ENCODE peak calls at places on chromosomes 5 and 9, in seven cellular contexts. W, A, H, O, B, D and T are unnamed samples.

GRCh38 chr9:1274334-1274733 is 224.2 kb downstream of the DMRT2 start:
- DNase-seq in W (no peak), B (no peak), O (no peak), D (no peak), A (no peak), H (no peak), T (no peak)

GRCh38 chr5:33834334-33834733 is 57.5 kb downstream of the ADAMTS12 start:
- DNase-seq in A (no peak), B (no peak), O (no peak), D (no peak), W (peak), H (peak), T (peak)

GRCh38 chr5:27242258-27242626 is 203.9 kb upstream of the CDH9 start:
- DNase-seq in W (no peak), B (no peak), A (no peak), H (no peak), D (no peak), O (no peak), T (no peak)

GRCh38 chr5:71782771-71783770 is 64.0 kb downstream of the CARTPT start:
- DNase-seq in H (peak), O (peak), W (peak), B (peak), D (no peak), A (peak), T (no peak)

GRCh38 chr5:581266-581665 is 30.9 kb upstream of the CEP72 start:
- DNase-seq in W (no peak), B (no peak), H (no peak), D (no peak), A (no peak), O (no peak), T (no peak)

GRCh38 chr5:98631311-98632054 is 142.0 kb upstream of the RGMB start:
- DNase-seq in A (no peak), W (peak), B (no peak), H (peak), O (no peak), D (no peak), T (peak)

GRCh38 chr9:106621299-106621920 is 241.6 kb upstream of the ZNF462 start:
- DNase-seq in B (no peak), H (no peak), O (no peak), W (no peak), D (no peak), A (no peak), T (no peak)

GRCh38 chr9:84856181-84856632 is 186.7 kb downstream of the NTRK2 start:
- DNase-seq in W (peak), O (peak), A (no peak), D (no peak), B (no peak), H (peak), T (no peak)

GRCh38 chr5:129063483-129064136 is 30.9 kb upstream of the ISOC1 start:
- DNase-seq in B (no peak), D (no peak), W (peak), H (no peak), O (no peak), A (no peak), T (no peak)

GRCh38 chr5:169637856-169638190 is 748 bp downstream of the DOCK2 start:
- DNase-seq in B (no peak), D (peak), W (no peak), H (no peak), A (no peak), O (no peak), T (no peak)

GRCh38 chr5:56211298-56211865 is 21.7 kb downstream of the ANKRD55 start:
- DNase-seq in W (peak), A (no peak), H (peak), O (no peak), B (no peak), D (no peak), T (peak)

GRCh38 chr9:127869310-127870152 is 7.9 kb downstream of the AK1 start:
- DNase-seq in H (peak), W (no peak), D (peak), O (peak), B (peak), A (peak), T (no peak)

GRCh38 chr5:65213921-65214525 is 267.7 kb downstream of the ADAMTS6 start:
- DNase-seq in B (no peak), H (peak), O (no peak), A (no peak), D (no peak), W (no peak), T (no peak)

GRCh38 chr9:121021294-121021693 is 28.8 kb downstream of the C5 start:
- DNase-seq in D (no peak), H (no peak), B (no peak), A (no peak), W (no peak), O (peak), T (no peak)

GRCh38 chr5:172479034-172479783 is 24.9 kb upstream of the SH3PXD2B start:
- DNase-seq in D (peak), O (peak), W (peak), A (peak), B (peak), H (peak), T (peak)

GRCh38 chr5:141779642-141780041 is 97.6 kb upstream of the ARAP3 start:
- DNase-seq in A (peak), D (no peak), W (peak), B (no peak), O (peak), H (peak), T (no peak)

GRCh38 chr9:7976167-7976755 is 176.7 kb upstream of the DMAC1 start:
- DNase-seq in W (peak), O (no peak), H (no peak), A (no peak), B (no peak), D (peak), T (no peak)

GRCh38 chr5:62306494-62307363 is 723 bp downstream of the KIF2A start:
- DNase-seq in A (no peak), H (peak), D (peak), B (peak), O (no peak), W (peak), T (no peak)

GRCh38 chr9:14043491-14043890 is 270.4 kb downstream of the NFIB start:
- DNase-seq in W (no peak), O (no peak), A (no peak), B (no peak), D (no peak), H (peak), T (no peak)

GRCh38 chr9:93100265-93100636 is 4.2 kb downstream of the CARD19 start:
- DNase-seq in H (no peak), D (no peak), B (no peak), W (no peak), O (no peak), A (no peak), T (no peak)

GRCh38 chr5:175448276-175448675 is 4.3 kb upstream of the DRD1 start:
- DNase-seq in B (no peak), H (peak), O (no peak), A (no peak), D (no peak), W (no peak), T (no peak)

GRCh38 chr5:174323878-174324281 is 278.4 kb downstream of the NSG2 start:
- DNase-seq in H (peak), O (no peak), D (no peak), W (peak), A (no peak), B (no peak), T (no peak)

GRCh38 chr5:93130623-93131022 is 450.4 kb downstream of the NR2F1-AS1 start:
- DNase-seq in B (no peak), D (no peak), H (no peak), W (peak), A (no peak), O (peak), T (no peak)

GRCh38 chr9:84827248-84827786 is 157.8 kb downstream of the NTRK2 start:
- DNase-seq in B (no peak), O (no peak), D (no peak), H (no peak), A (no peak), W (no peak), T (no peak)

GRCh38 chr5:1781726-1782384 is 17.8 kb downstream of the MRPL36 start:
- DNase-seq in O (no peak), A (no peak), W (no peak), D (no peak), B (peak), H (no peak), T (no peak)

GRCh38 chr5:168086104-168086610 is 205.3 kb upstream of the WWC1 start:
- DNase-seq in D (no peak), A (no peak), W (peak), O (peak), H (peak), B (no peak), T (peak)

GRCh38 chr5:191949-192690 is 825 bp downstream of the LRRC14B start:
- DNase-seq in B (peak), W (no peak), H (no peak), D (no peak), A (no peak), O (no peak), T (no peak)

GRCh38 chr5:87413116-87413645 is 451 bp upstream of the CCNH start:
- DNase-seq in B (no peak), A (no peak), W (peak), D (no peak), H (no peak), O (no peak), T (no peak)

GRCh38 chr9:113873446-113873845 is 2.7 kb upstream of the ZNF618 start:
- DNase-seq in D (no peak), O (no peak), W (no peak), H (no peak), A (no peak), B (no peak), T (no peak)

GRCh38 chr5:34682926-34683623 is 26.9 kb downstream of the RAI14 start:
- DNase-seq in H (no peak), W (peak), A (no peak), O (no peak), B (no peak), D (no peak), T (no peak)

GRCh38 chr5:172007795-172008465 is 1.5 kb upstream of the FBXW11 start:
- DNase-seq in A (no peak), B (no peak), D (no peak), O (no peak), H (peak), W (peak), T (no peak)

GRCh38 chr9:87795178-87795577 is 69.3 kb downstream of the CTSL start:
- DNase-seq in A (no peak), H (no peak), O (no peak), W (no peak), B (no peak), D (no peak), T (no peak)
- TF ChIP-seq CTCF in A (no peak), H (no peak), O (no peak), W (no peak), B (no peak), D (no peak), T (no peak)

GRCh38 chr5:136192015-136192525 is 892 bp downstream of the SMIM32 start:
- DNase-seq in O (no peak), W (no peak), A (no peak), H (no peak), D (no peak), B (peak), T (no peak)

GRCh38 chr5:136193396-136193935 is 504 bp upstream of the SMIM32 start:
- DNase-seq in A (no peak), D (no peak), W (no peak), H (no peak), B (no peak), O (no peak), T (no peak)

GRCh38 chr5:136190904-136191303 is 2.1 kb downstream of the SMIM32 start:
- DNase-seq in O (no peak), W (no peak), H (no peak), B (no peak), A (no peak), D (no peak), T (no peak)

GRCh38 chr5:136192526-136193395 is at the start of gene SMIM32:
- DNase-seq in D (no peak), W (no peak), O (no peak), B (peak), A (peak), H (no peak), T (no peak)

DNA sequence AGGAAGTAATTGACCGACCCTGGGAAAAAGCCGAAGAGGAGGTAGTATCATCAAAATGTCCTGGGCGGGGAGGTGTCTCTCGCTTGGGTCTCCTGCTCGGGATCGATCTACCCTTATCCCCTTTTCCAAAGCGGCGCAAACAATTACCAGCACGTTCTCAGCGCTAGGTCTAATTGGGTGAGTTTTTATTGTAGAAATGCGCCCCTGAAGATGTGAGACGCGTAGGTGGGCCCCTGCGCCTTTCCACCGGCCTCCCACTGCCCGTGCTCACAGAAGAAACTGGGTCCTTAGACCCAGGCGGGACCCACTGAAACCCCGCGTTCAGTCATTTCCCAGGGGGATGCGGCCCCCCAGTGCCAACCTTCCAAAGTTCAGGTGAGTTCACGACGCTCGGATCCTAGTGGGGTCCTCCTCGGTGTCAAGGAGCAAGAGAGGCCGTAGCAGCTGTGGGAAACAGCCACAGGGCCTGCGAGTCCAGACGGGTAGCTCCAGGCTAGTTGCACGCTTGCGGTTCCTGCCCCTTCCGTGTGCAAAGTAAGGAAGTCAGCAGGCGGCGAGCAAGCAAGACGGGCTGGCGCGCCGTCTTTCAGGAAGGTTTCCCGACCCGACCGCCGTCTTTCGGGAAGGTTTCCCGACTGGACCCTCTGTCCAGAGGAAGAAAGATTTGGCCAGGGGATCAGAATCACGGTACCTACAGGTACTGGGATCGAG is 1.5 kb downstream of the SMIM32 start:
- DNase-seq in A (no peak), O (no peak), W (peak), H (peak), B (peak), D (no peak), T (no peak)
- H3K4me3 ChIP-seq in A (peak), O (no peak), W (peak), H (no peak), B (peak), D (no peak), T (peak)

GRCh38 chr9:99134893-99135341 is 30.0 kb downstream of the TGFBR1 start:
- DNase-seq in D (no peak), W (peak), H (peak), B (no peak), A (no peak), O (no peak), T (peak)
- TF ChIP-seq CTCF in D (no peak), W (no peak), H (no peak), B (no peak), A (no peak), O (no peak), T (no peak)

DNA sequence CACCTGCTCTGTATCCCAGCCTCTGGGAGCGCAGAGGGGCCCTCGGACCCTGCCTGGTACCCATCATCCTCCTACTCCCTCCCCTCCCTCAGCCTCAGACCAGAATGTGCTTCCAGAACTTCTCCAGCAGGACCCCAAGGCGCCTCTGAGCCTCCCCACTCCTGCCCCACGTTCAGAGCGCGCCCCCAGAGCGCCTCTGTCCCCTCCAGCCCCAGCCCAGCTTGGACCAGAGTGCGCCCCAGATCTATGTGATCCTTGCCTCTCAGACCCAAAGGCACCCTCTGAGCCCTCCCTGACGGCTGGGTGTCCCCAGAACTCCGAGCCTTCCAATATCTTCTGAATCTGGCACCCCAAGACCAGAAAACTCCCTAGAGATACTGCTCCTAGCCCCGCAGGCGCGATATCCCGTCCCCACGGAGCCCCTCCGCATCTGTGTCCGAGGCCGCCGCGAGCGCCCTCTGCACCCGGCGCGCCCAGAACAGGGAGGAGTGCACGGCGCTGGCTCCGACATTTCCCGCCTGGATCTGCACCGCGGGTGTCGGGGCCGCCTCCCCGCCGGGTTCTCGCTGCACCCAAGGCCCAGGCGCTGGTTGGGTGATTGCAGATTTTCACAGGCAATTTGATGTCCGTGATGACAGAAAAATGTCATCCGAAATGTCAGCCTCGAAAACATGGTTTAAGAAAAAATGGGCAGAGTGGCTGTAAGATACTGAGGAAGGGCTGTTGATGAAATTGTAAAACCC is 522 bp downstream of the BHMT start:
- DNase-seq in W (no peak), B (no peak), D (no peak), H (no peak), A (no peak), O (no peak), T (no peak)
- H3K4me3 ChIP-seq in W (no peak), B (peak), D (no peak), H (no peak), A (no peak), O (no peak), T (no peak)

DNA sequence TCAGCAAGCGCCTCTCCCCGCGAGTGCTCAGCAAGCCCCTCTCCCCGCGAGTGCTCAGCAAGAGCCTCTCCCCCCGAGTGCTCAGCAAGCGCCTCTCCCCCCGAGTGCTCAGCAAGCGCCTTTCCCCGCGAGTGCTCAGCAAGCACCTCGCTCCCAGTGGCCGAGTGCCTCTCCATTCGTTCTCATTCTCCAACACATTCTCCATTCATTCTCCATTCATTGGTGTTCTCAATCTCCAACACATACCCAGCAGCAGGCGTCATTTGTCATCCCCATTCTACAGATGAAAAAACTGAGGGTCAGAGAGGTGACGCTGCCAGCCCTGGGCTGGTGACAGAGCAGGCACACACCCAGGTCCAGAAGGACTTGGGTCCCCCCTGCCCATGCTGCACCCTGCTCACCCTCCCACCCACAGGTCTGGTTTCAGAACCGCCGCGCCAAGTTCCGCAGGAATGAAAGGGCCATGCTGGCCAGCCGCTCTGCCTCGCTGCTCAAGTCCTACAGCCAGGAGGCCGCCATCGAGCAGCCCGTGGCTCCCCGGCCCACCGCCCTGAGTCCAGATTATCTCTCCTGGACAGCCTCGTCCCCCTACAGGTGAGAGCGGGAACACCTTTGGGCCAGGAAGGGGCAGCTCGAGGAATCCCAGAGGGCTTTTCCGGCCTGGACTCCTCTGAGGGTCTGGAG is 32.5 kb downstream of the PTGES start:
- DNase-seq in O (no peak), A (no peak), B (no peak), H (no peak), D (no peak), W (no peak), T (no peak)
- TF ChIP-seq CTCF in O (no peak), A (no peak), B (peak), H (peak), D (no peak), W (no peak), T (peak)

GRCh38 chr5:161545701-161546462 is 643 bp downstream of the GABRB2 start:
- DNase-seq in A (no peak), W (no peak), B (no peak), O (no peak), H (no peak), D (no peak), T (no peak)
- H3K4me3 ChIP-seq in A (peak), W (peak), B (peak), O (peak), H (no peak), D (peak), T (no peak)